ENCODE peak calls at places on chromosomes 6 and 20, in five cellular contexts. Y, Z, D, Q and H are unnamed samples.

GRCh38 chr20:54622338-54623280 is 147.2 kb downstream of the DOK5 start:
- DNase-seq in D (no peak), Z (peak), Q (no peak), Y (no peak), H (no peak)

GRCh38 chr6:108689279-108690161 is 128.8 kb downstream of the FOXO3 start:
- DNase-seq in Y (no peak), Z (peak), Q (no peak), D (no peak), H (peak)

GRCh38 chr6:93900142-93900541 is 480.8 kb upstream of the EPHA7 start:
- DNase-seq in Z (no peak), Y (no peak), D (no peak), Q (no peak), H (no peak)

GRCh38 chr20:34049897-34050695 is 56.4 kb downstream of the RALY start:
- DNase-seq in Q (no peak), D (peak), Z (peak), Y (no peak), H (peak)

GRCh38 chr6:118565317-118565960 is 17.3 kb downstream of the PLN start:
- DNase-seq in Z (no peak), D (peak), Q (no peak), Y (no peak), H (no peak)

GRCh38 chr6:11042750-11043551 is 1.2 kb downstream of the ELOVL2 start:
- DNase-seq in Z (peak), D (peak), Q (no peak), Y (no peak), H (peak)

GRCh38 chr6:125421853-125422252 is 120.1 kb upstream of the HDDC2 start:
- DNase-seq in D (peak), Y (peak), Z (no peak), Q (no peak), H (no peak)

GRCh38 chr6:26065952-26066380 is 21.3 kb upstream of the HFE start:
- DNase-seq in Z (peak), Q (no peak), D (peak), Y (no peak), H (peak)

GRCh38 chr6:79070206-79070825 is 7.7 kb downstream of the PHIP start:
- DNase-seq in Q (no peak), D (no peak), Y (no peak), Z (no peak), H (no peak)

GRCh38 chr20:10313701-10314100 is 95.1 kb downstream of the SNAP25 start:
- DNase-seq in Q (no peak), D (no peak), Y (no peak), Z (no peak), H (no peak)

GRCh38 chr6:38417521-38417920 is 222.2 kb downstream of the BTBD9 start:
- DNase-seq in D (no peak), Y (no peak), Q (no peak), Z (no peak), H (no peak)

GRCh38 chr6:36917541-36918193 is 31.9 kb downstream of the C6orf89 start:
- DNase-seq in Z (peak), Q (no peak), D (no peak), Y (no peak), H (peak)

GRCh38 chr6:101070044-101070608 is 189.0 kb upstream of the ASCC3 start:
- DNase-seq in D (no peak), Z (no peak), Q (no peak), Y (no peak), H (no peak)

GRCh38 chr20:36015806-36016401 is 47.5 kb downstream of the CNBD2 start:
- DNase-seq in D (no peak), Y (no peak), Q (no peak), Z (no peak), H (no peak)

GRCh38 chr6:163806761-163807499 is 392.4 kb downstream of the QKI start:
- DNase-seq in Z (peak), Y (no peak), Q (no peak), D (no peak), H (no peak)

GRCh38 chr6:73608761-73609160 is 45.0 kb downstream of the SLC17A5 start:
- DNase-seq in D (no peak), Z (no peak), Y (no peak), Q (no peak), H (no peak)

GRCh38 chr20:30593572-30593971 is 663.9 kb upstream of the DEFB115 start:
- DNase-seq in D (no peak), Z (no peak), Y (no peak), Q (no peak), H (no peak)

GRCh38 chr6:134250776-134251175 is 67.1 kb downstream of the SGK1 start:
- DNase-seq in Q (no peak), Z (no peak), D (no peak), Y (no peak), H (no peak)